ENCODE peak calls at places on chromosomes 6 and 20, in four cellular contexts. C is pancreas, P is brain microvascular endothelial cell, M is ACHN. F is an unnamed sample.

GRCh38 chr20:19998990-19999705 is 18.0 kb upstream of the NAA20 start:
- DNase-seq in C (peak), P (no peak), M (no peak), F (no peak)

GRCh38 chr6:143000771-143001170 is 55.8 kb upstream of the HIVEP2 start:
- DNase-seq in C (no peak), P (no peak), M (no peak), F (peak)

GRCh38 chr6:26295691-26296555 is 69.1 kb upstream of the BTN3A2 start:
- DNase-seq in C (no peak), P (peak), M (peak), F (peak)

GRCh38 chr20:41446471-41446870 is 79.9 kb upstream of the EMILIN3 start:
- DNase-seq in C (no peak), P (no peak), M (no peak), F (no peak)

GRCh38 chr6:158972241-158973233 is 27.5 kb downstream of the RSPH3 start:
- DNase-seq in C (peak), P (peak), M (peak), F (peak)

GRCh38 chr6:35299674-35300073 is 2.1 kb downstream of the DEF6 start:
- DNase-seq in C (no peak), P (no peak), M (no peak), F (no peak)

GRCh38 chr20:9290331-9290730 is 221.4 kb downstream of the PLCB4 start:
- DNase-seq in C (no peak), P (no peak), M (no peak), F (no peak)

GRCh38 chr20:13874269-13875158 is 89.7 kb downstream of the NDUFAF5 start:
- DNase-seq in C (no peak), P (no peak), M (no peak), F (no peak)

GRCh38 chr6:25537349-25538018 is 114.5 kb upstream of the SCGN start:
- DNase-seq in C (no peak), P (no peak), M (no peak), F (peak)

F was measured in cardiac fibroblast.